ENCODE peak calls at places on chromosomes 16 and 17, in nine cellular contexts. Y, W, B, D, E, I, C, A and Z are unnamed samples.

GRCh38 chr16:31114468-31114867 is 3.0 kb upstream of the KAT8 start:
- DNase-seq in Y (no peak), W (no peak), B (no peak), D (no peak), E (no peak), I (no peak), C (no peak), A (no peak), Z (no peak)

GRCh38 chr16:71520550-71520949 is 5.7 kb upstream of the CHST4 start:
- DNase-seq in Y (no peak), W (no peak), B (no peak), D (no peak), E (no peak), I (no peak), C (no peak), A (peak), Z (no peak)

GRCh38 chr16:29745126-29745852 is 501 bp downstream of the C16orf54 start:
- DNase-seq in Y (peak), W (no peak), B (no peak), D (no peak), E (no peak), I (no peak), C (no peak), A (no peak), Z (no peak)

GRCh38 chr17:8125196-8125946 is 1.5 kb upstream of the HES7 start:
- DNase-seq in Y (peak), W (peak), B (peak), D (peak), E (peak), I (peak), C (peak), A (peak), Z (peak)

GRCh38 chr17:33163827-33164555 is 129.1 kb downstream of the ASIC2 start:
- DNase-seq in Y (no peak), W (peak), B (no peak), D (no peak), E (no peak), I (peak), C (no peak), A (peak), Z (no peak)

GRCh38 chr17:55584861-55585260 is 73.6 kb upstream of the SMIM36 start:
- DNase-seq in Y (no peak), W (no peak), B (no peak), D (no peak), E (no peak), I (no peak), C (no peak), A (no peak), Z (no peak)

GRCh38 chr16:69311533-69312388 is 611 bp downstream of the VPS4A start:
- DNase-seq in Y (peak), W (peak), B (no peak), D (no peak), E (peak), I (peak), C (peak), A (peak), Z (no peak)

GRCh38 chr17:38435795-38436194 is 7.5 kb downstream of the ARHGAP23 start:
- DNase-seq in Y (no peak), W (no peak), B (no peak), D (no peak), E (no peak), I (no peak), C (no peak), A (no peak), Z (no peak)

GRCh38 chr16:56849690-56850680 is 15.0 kb upstream of the SLC12A3 start:
- DNase-seq in Y (no peak), W (no peak), B (no peak), D (no peak), E (no peak), I (no peak), C (peak), A (no peak), Z (no peak)

GRCh38 chr16:2935418-2935817 is 23.7 kb downstream of the FLYWCH1 start:
- DNase-seq in Y (no peak), W (no peak), B (no peak), D (no peak), E (no peak), I (no peak), C (no peak), A (no peak), Z (no peak)

GRCh38 chr17:8408371-8408770 is 10.7 kb upstream of the RNF222 start:
- DNase-seq in Y (no peak), W (no peak), B (no peak), D (no peak), E (peak), I (no peak), C (no peak), A (peak), Z (no peak)

GRCh38 chr17:80924807-80925610 is 66.6 kb upstream of the CHMP6 start:
- DNase-seq in Y (no peak), W (no peak), B (no peak), D (no peak), E (no peak), I (no peak), C (no peak), A (no peak), Z (no peak)

GRCh38 chr17:2122641-2123302 is 67.9 kb downstream of the HIC1 start:
- DNase-seq in Y (peak), W (peak), B (peak), D (peak), E (no peak), I (peak), C (peak), A (peak), Z (no peak)

GRCh38 chr17:83079340-83079747 is at the start of gene METRNL:
- DNase-seq in Y (peak), W (peak), B (peak), D (no peak), E (peak), I (peak), C (peak), A (no peak), Z (peak)

GRCh38 chr16:18969855-18970240 is 13.9 kb upstream of the TMC7 start:
- DNase-seq in Y (no peak), W (no peak), B (no peak), D (no peak), E (no peak), I (no peak), C (no peak), A (no peak), Z (no peak)

GRCh38 chr16:27602103-27602502 is 52.2 kb downstream of the KATNIP start:
- DNase-seq in Y (no peak), W (no peak), B (no peak), D (no peak), E (no peak), I (no peak), C (no peak), A (no peak), Z (no peak)

GRCh38 chr17:35449371-35449931 is 885 bp upstream of the SLFN13 start:
- DNase-seq in Y (peak), W (no peak), B (no peak), D (no peak), E (no peak), I (peak), C (peak), A (no peak), Z (peak)

GRCh38 chr17:2373179-2373578 is 27.7 kb downstream of the MNT start:
- DNase-seq in Y (no peak), W (no peak), B (no peak), D (no peak), E (no peak), I (no peak), C (no peak), A (no peak), Z (no peak)

GRCh38 chr17:64732336-64733006 is 70.4 kb upstream of the SMURF2 start:
- DNase-seq in Y (no peak), W (peak), B (no peak), D (peak), E (peak), I (peak), C (peak), A (no peak), Z (peak)

GRCh38 chr17:5846001-5846400 is 224.2 kb upstream of the WSCD1 start:
- DNase-seq in Y (no peak), W (no peak), B (no peak), D (no peak), E (no peak), I (no peak), C (no peak), A (no peak), Z (no peak)

GRCh38 chr16:81448154-81449131 is 3.8 kb downstream of the CMIP start:
- DNase-seq in Y (no peak), W (no peak), B (no peak), D (no peak), E (no peak), I (peak), C (no peak), A (peak), Z (no peak)

GRCh38 chr17:32805029-32805976 is 71.6 kb downstream of the MYO1D start:
- DNase-seq in Y (no peak), W (no peak), B (no peak), D (peak), E (no peak), I (no peak), C (no peak), A (peak), Z (peak)

GRCh38 chr16:71610936-71611871 is 14.8 kb upstream of the MARVELD3 start:
- DNase-seq in Y (peak), W (peak), B (peak), D (peak), E (peak), I (peak), C (peak), A (peak), Z (peak)

GRCh38 chr16:21722771-21723460 is 59.1 kb downstream of the OTOA start:
- DNase-seq in Y (no peak), W (no peak), B (no peak), D (no peak), E (no peak), I (no peak), C (no peak), A (no peak), Z (no peak)

GRCh38 chr17:41067281-41067680 is 1.6 kb upstream of the KRTAP2-4 start:
- DNase-seq in Y (no peak), W (no peak), B (no peak), D (no peak), E (no peak), I (no peak), C (no peak), A (no peak), Z (peak)

GRCh38 chr16:70772493-70772892 is 28.5 kb downstream of the VAC14 start:
- DNase-seq in Y (no peak), W (no peak), B (no peak), D (no peak), E (no peak), I (no peak), C (peak), A (peak), Z (peak)

DNA sequence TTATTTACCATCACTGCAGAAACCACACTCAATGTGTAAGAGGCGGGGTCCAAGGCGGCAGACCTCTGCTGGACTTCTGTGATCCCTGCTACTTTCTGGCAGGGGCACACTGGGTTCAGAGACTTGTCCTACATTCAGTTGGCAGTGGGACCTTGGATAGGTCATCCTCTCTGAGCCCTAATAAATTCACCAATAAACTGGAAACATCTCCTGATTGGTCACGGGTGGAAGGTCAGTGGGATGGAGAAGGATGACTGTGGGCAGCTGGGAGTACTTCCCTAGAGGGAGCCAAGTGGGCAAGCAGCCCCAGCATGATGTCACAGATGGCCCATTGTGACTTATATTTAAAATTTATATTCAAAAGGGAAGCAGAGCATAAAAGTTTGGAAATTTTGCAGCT is 49.7 kb downstream of the RNF112 start:
- DNase-seq in Y (no peak), W (no peak), B (no peak), D (peak), E (no peak), I (peak), C (no peak), A (no peak), Z (peak)
- H3K4me3 ChIP-seq in Y (no peak), W (no peak), B (no peak), D (no peak), E (no peak), I (no peak), C (no peak), A (no peak), Z (no peak)

GRCh38 chr16:23504453-23505179 is 5.7 kb downstream of the GGA2 start:
- DNase-seq in Y (peak), W (no peak), B (peak), D (peak), E (peak), I (peak), C (peak), A (peak), Z (peak)
- TF ChIP-seq CTCF in Y (no peak), W (no peak), B (no peak), D (no peak), E (no peak), I (no peak), C (peak), A (no peak), Z (no peak)

DNA sequence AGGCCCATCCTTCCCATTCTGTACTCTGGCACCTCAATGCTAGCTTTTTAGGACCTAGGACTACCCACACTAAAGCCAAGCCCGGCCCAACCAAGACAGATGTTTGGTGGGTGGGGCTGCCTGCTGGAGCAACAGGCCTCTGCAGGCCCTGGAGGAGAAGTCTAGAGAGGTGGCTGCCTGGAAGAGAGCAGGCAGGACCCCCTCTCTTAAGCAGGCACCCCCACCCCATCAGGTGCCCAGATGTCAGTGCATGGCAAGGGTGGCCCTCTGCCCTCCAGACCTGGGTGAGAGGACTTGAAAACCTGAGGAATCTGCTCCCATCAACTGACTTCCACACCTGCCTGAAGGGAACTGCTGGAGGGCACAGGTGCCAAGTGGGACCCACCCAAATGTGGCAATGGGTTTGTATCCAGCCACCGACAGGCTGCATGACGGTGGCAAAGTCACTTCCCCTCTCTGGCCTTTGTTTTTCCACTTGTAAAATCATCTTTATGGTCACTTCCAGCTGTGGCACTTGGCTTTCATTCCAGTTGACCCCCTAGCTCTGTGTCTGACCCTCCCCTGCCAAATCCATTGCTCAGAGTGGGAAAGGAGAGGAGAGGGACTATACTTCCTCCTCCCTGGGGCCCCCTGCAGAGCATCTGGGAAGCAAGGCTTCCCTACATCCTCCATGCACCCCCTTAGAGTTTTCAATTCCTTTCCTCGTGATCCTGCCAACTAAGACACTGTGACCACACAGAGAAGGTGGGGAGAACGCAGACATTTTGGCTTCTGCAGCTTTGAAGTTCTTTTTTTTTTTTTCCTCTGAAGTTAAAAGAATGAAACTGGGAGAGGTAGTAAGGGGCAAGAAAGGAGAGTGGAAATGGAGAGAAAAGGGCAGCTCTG is 1.6 kb upstream of the STAT5A start:
- DNase-seq in Y (no peak), W (peak), B (no peak), D (no peak), E (no peak), I (no peak), C (no peak), A (no peak), Z (peak)
- H3K4me3 ChIP-seq in Y (no peak), W (no peak), B (no peak), D (no peak), E (no peak), I (no peak), C (no peak), A (no peak), Z (peak)

GRCh38 chr16:57915267-57915666 is 55.7 kb downstream of the CNGB1 start:
- DNase-seq in Y (no peak), W (no peak), B (no peak), D (no peak), E (no peak), I (no peak), C (no peak), A (no peak), Z (no peak)

GRCh38 chr16:57915811-57916479 is 55.0 kb downstream of the CNGB1 start:
- DNase-seq in Y (no peak), W (no peak), B (no peak), D (no peak), E (no peak), I (no peak), C (no peak), A (no peak), Z (no peak)

GRCh38 chr16:57912529-57913260 is 58.2 kb downstream of the CNGB1 start:
- DNase-seq in Y (no peak), W (no peak), B (no peak), D (no peak), E (no peak), I (no peak), C (no peak), A (no peak), Z (no peak)

GRCh38 chr16:57916735-57917450 is 54.0 kb downstream of the CNGB1 start:
- DNase-seq in Y (no peak), W (no peak), B (no peak), D (no peak), E (no peak), I (no peak), C (no peak), A (peak), Z (no peak)

GRCh38 chr16:57914244-57915173 is 56.4 kb downstream of the CNGB1 start:
- DNase-seq in Y (no peak), W (no peak), B (no peak), D (no peak), E (no peak), I (no peak), C (no peak), A (no peak), Z (no peak)
- TF ChIP-seq CTCF in Y (no peak), W (no peak), B (no peak), D (no peak), E (no peak), I (no peak), C (no peak), A (no peak), Z (no peak)

GRCh38 chr17:62676231-62676943 is 48.9 kb downstream of the MRC2 start:
- DNase-seq in Y (no peak), W (no peak), B (no peak), D (no peak), E (no peak), I (no peak), C (no peak), A (no peak), Z (no peak)

GRCh38 chr17:62675260-62675659 is 47.8 kb downstream of the MRC2 start:
- DNase-seq in Y (no peak), W (no peak), B (no peak), D (no peak), E (no peak), I (no peak), C (no peak), A (no peak), Z (no peak)

GRCh38 chr17:62674841-62675240 is 47.4 kb downstream of the MRC2 start:
- DNase-seq in Y (no peak), W (no peak), B (no peak), D (no peak), E (no peak), I (no peak), C (no peak), A (no peak), Z (no peak)

GRCh38 chr17:62674363-62674739 is 46.9 kb downstream of the MRC2 start:
- DNase-seq in Y (no peak), W (no peak), B (no peak), D (no peak), E (no peak), I (no peak), C (no peak), A (no peak), Z (no peak)

GRCh38 chr17:62675701-62676100 is 48.2 kb downstream of the MRC2 start:
- DNase-seq in Y (no peak), W (no peak), B (no peak), D (no peak), E (no peak), I (no peak), C (no peak), A (no peak), Z (no peak)
- H3K4me3 ChIP-seq in Y (no peak), W (no peak), B (no peak), D (no peak), E (no peak), I (no peak), C (no peak), A (no peak), Z (no peak)

GRCh38 chr16:84648595-84649510 is 542 bp downstream of the KLHL36 start:
- DNase-seq in Y (peak), W (peak), B (peak), D (no peak), E (peak), I (peak), C (no peak), A (no peak), Z (peak)
- TF ChIP-seq CTCF in Y (no peak), W (no peak), B (no peak), D (no peak), E (no peak), I (no peak), C (no peak), A (no peak), Z (no peak)

GRCh38 chr17:58532555-58532951 is 18.1 kb upstream of the MTMR4 start:
- DNase-seq in Y (no peak), W (no peak), B (no peak), D (no peak), E (no peak), I (no peak), C (no peak), A (no peak), Z (no peak)
- H3K4me3 ChIP-seq in Y (no peak), W (no peak), B (no peak), D (peak), E (peak), I (no peak), C (no peak), A (no peak), Z (peak)

DNA sequence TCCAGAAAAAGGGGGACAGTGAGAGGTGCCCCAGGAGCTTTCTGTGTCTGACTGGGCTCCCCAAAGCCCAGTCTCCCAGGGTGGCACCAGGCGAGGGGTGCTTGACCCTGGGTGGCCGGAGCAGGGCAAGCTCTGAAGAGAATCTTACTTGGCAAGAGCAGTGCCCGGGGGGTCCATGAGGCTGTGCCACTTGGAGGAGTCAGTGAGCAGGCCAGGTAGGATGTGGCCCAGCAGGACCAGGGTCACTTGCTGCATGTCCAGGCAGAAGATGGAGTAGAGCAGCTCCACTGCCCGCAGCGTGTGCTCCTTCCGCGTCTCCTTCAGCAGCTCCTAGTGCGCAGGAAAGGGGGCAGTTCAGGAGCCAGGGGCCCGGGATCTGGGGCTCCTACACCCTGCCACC is 7.3 kb downstream of the CSF3 start:
- DNase-seq in Y (no peak), W (no peak), B (no peak), D (no peak), E (no peak), I (no peak), C (no peak), A (no peak), Z (no peak)
- TF ChIP-seq CTCF in Y (no peak), W (no peak), B (no peak), D (no peak), E (no peak), I (no peak), C (no peak), A (no peak), Z (no peak)

GRCh38 chr16:24610421-24610765 is 71.0 kb downstream of the RBBP6 start:
- DNase-seq in Y (peak), W (peak), B (no peak), D (peak), E (no peak), I (peak), C (peak), A (peak), Z (peak)
- H3K4me3 ChIP-seq in Y (no peak), W (peak), B (no peak), D (no peak), E (no peak), I (no peak), C (peak), A (peak), Z (peak)

GRCh38 chr16:1545044-1545736 is 11.7 kb downstream of the TMEM204 start:
- DNase-seq in Y (no peak), W (no peak), B (no peak), D (peak), E (no peak), I (no peak), C (no peak), A (no peak), Z (no peak)

GRCh38 chr16:1542533-1542932 is 9.1 kb downstream of the TMEM204 start:
- DNase-seq in Y (no peak), W (no peak), B (no peak), D (no peak), E (no peak), I (no peak), C (no peak), A (no peak), Z (no peak)

GRCh38 chr16:1542166-1542500 is 8.7 kb downstream of the TMEM204 start:
- DNase-seq in Y (no peak), W (no peak), B (no peak), D (no peak), E (no peak), I (no peak), C (no peak), A (no peak), Z (no peak)

GRCh38 chr16:1541293-1542165 is 8.1 kb downstream of the TMEM204 start:
- DNase-seq in Y (no peak), W (no peak), B (no peak), D (no peak), E (no peak), I (no peak), C (no peak), A (no peak), Z (no peak)

GRCh38 chr16:1543085-1543896 is 9.8 kb downstream of the TMEM204 start:
- DNase-seq in Y (peak), W (peak), B (peak), D (peak), E (peak), I (peak), C (peak), A (peak), Z (peak)
- TF ChIP-seq CTCF in Y (no peak), W (no peak), B (no peak), D (peak), E (no peak), I (no peak), C (no peak), A (no peak), Z (no peak)